ENCODE peak calls at places on chromosomes 16 and 17, in six cellular contexts. One of them, this sample, is unnamed.

GRCh38 chr17:44610871-44611270 is 45.4 kb upstream of the MEIOC start:
- DNase-seq in GM23248: peak
- DNase-seq in right cardiac atrium: no peak
- DNase-seq in spleen: no peak
- DNase-seq in HCT116: no peak
- DNase-seq in GM12865: no peak
- DNase-seq in this sample: no peak

GRCh38 chr16:56792960-56793359 is 63.0 kb downstream of the NUP93 start:
- DNase-seq in GM12865: no peak
- DNase-seq in right cardiac atrium: no peak
- DNase-seq in HCT116: no peak
- DNase-seq in GM23248: no peak
- DNase-seq in spleen: no peak
- DNase-seq in this sample: no peak

GRCh38 chr17:78359936-78360370 is at the start of gene SOCS3:
- DNase-seq in right cardiac atrium: peak
- DNase-seq in HCT116: peak
- DNase-seq in GM23248: peak
- DNase-seq in spleen: peak
- DNase-seq in GM12865: peak
- DNase-seq in this sample: peak

GRCh38 chr17:76529643-76530488 is 7.6 kb downstream of the CYGB start:
- DNase-seq in GM23248: peak
- DNase-seq in HCT116: no peak
- DNase-seq in GM12865: no peak
- DNase-seq in spleen: peak
- DNase-seq in right cardiac atrium: peak
- DNase-seq in this sample: no peak

GRCh38 chr16:9681556-9681955 is 500.7 kb downstream of the GRIN2A start:
- DNase-seq in HCT116: no peak
- DNase-seq in spleen: no peak
- DNase-seq in GM23248: no peak
- DNase-seq in right cardiac atrium: no peak
- DNase-seq in GM12865: no peak
- DNase-seq in this sample: no peak

GRCh38 chr17:28473542-28473941 is at the start of gene SLC13A2:
- DNase-seq in spleen: no peak
- DNase-seq in right cardiac atrium: no peak
- DNase-seq in GM23248: no peak
- DNase-seq in GM12865: no peak
- DNase-seq in HCT116: no peak
- DNase-seq in this sample: no peak

GRCh38 chr16:84803146-84803545 is 16.6 kb upstream of the CRISPLD2 start:
- DNase-seq in spleen: peak
- DNase-seq in GM12865: no peak
- DNase-seq in HCT116: no peak
- DNase-seq in GM23248: no peak
- DNase-seq in right cardiac atrium: no peak
- DNase-seq in this sample: no peak

GRCh38 chr17:3986939-3987335 is 22.7 kb upstream of the ATP2A3 start:
- DNase-seq in right cardiac atrium: no peak
- DNase-seq in spleen: peak
- DNase-seq in GM12865: no peak
- DNase-seq in GM23248: no peak
- DNase-seq in HCT116: no peak
- DNase-seq in this sample: no peak

GRCh38 chr16:26736084-26736483 is 330.6 kb upstream of the C16orf82 start:
- DNase-seq in spleen: no peak
- DNase-seq in GM23248: no peak
- DNase-seq in HCT116: no peak
- DNase-seq in GM12865: no peak
- DNase-seq in right cardiac atrium: no peak
- DNase-seq in this sample: no peak

GRCh38 chr16:60731329-60731728 is 1304.9 kb downstream of the CDH8 start:
- DNase-seq in right cardiac atrium: no peak
- DNase-seq in HCT116: no peak
- DNase-seq in GM12865: no peak
- DNase-seq in GM23248: no peak
- DNase-seq in spleen: no peak
- DNase-seq in this sample: no peak

GRCh38 chr17:64627797-64628196 is 34.3 kb downstream of the SMURF2 start:
- DNase-seq in GM12865: no peak
- DNase-seq in right cardiac atrium: no peak
- DNase-seq in GM23248: no peak
- DNase-seq in spleen: no peak
- DNase-seq in HCT116: no peak
- DNase-seq in this sample: no peak

GRCh38 chr17:67980456-67980855 is 15.8 kb downstream of the C17orf58 start:
- DNase-seq in right cardiac atrium: no peak
- DNase-seq in spleen: no peak
- DNase-seq in GM23248: no peak
- DNase-seq in HCT116: no peak
- DNase-seq in GM12865: no peak
- DNase-seq in this sample: no peak

GRCh38 chr17:67818110-67819002 is 6.9 kb upstream of the BPTF start:
- DNase-seq in GM23248: no peak
- DNase-seq in right cardiac atrium: no peak
- DNase-seq in HCT116: no peak
- DNase-seq in spleen: peak
- DNase-seq in GM12865: peak
- DNase-seq in this sample: no peak

GRCh38 chr17:45307290-45308015 is 9.4 kb downstream of the MAP3K14 start:
- DNase-seq in right cardiac atrium: no peak
- DNase-seq in GM23248: peak
- DNase-seq in HCT116: no peak
- DNase-seq in spleen: peak
- DNase-seq in GM12865: peak
- DNase-seq in this sample: no peak

GRCh38 chr17:15377608-15378007 is 36.2 kb upstream of the TEKT3 start:
- DNase-seq in GM12865: no peak
- DNase-seq in GM23248: peak
- DNase-seq in spleen: no peak
- DNase-seq in right cardiac atrium: no peak
- DNase-seq in HCT116: peak
- DNase-seq in this sample: no peak

GRCh38 chr17:77352996-77353395 is 212.2 kb downstream of the SEC14L1 start:
- DNase-seq in GM23248: no peak
- DNase-seq in spleen: no peak
- DNase-seq in HCT116: no peak
- DNase-seq in GM12865: no peak
- DNase-seq in right cardiac atrium: no peak
- DNase-seq in this sample: no peak

GRCh38 chr17:20920813-20921199 is 122.0 kb downstream of the USP22 start:
- DNase-seq in HCT116: no peak
- DNase-seq in right cardiac atrium: no peak
- DNase-seq in GM23248: peak
- DNase-seq in GM12865: no peak
- DNase-seq in spleen: no peak
- DNase-seq in this sample: peak

GRCh38 chr17:66511125-66511524 is 208.7 kb downstream of the PRKCA start:
- DNase-seq in right cardiac atrium: no peak
- DNase-seq in GM12865: no peak
- DNase-seq in GM23248: no peak
- DNase-seq in HCT116: no peak
- DNase-seq in spleen: no peak
- DNase-seq in this sample: no peak

GRCh38 chr16:74874912-74875311 is 100.3 kb upstream of the FA2H start:
- DNase-seq in HCT116: no peak
- DNase-seq in GM23248: no peak
- DNase-seq in right cardiac atrium: no peak
- DNase-seq in GM12865: no peak
- DNase-seq in spleen: no peak
- DNase-seq in this sample: no peak

GRCh38 chr17:71986886-71987285 is 133.9 kb upstream of the SOX9 start:
- DNase-seq in HCT116: no peak
- DNase-seq in GM23248: no peak
- DNase-seq in GM12865: no peak
- DNase-seq in spleen: no peak
- DNase-seq in right cardiac atrium: no peak
- DNase-seq in this sample: no peak

DNA sequence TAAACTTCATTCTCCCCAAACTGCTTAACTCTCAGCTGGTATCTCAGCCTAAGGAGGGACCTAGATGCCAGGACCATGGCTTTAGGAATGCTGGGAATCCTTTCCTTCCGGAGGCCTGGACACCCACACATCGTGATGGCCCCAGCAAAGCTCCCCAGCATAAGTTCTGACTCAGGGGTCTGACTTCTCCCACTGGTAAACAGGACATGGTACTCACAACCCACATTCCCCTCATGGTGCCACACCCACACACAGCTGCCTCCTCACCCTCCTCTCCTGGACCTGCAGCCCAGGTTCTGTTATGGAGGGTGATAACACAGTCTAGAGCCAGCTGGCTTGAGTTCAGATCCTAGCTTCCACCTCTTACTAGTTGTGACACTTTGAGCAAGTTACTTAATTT is 710 bp upstream of the RNF227 start:
- DNase-seq in GM23248: peak
- DNase-seq in HCT116: no peak
- DNase-seq in GM12865: no peak
- DNase-seq in spleen: no peak
- DNase-seq in right cardiac atrium: no peak
- DNase-seq in this sample: no peak
- H3K4me3 ChIP-seq in GM23248: peak
- H3K4me3 ChIP-seq in HCT116: no peak
- H3K4me3 ChIP-seq in GM12865: no peak
- H3K4me3 ChIP-seq in spleen: no peak
- H3K4me3 ChIP-seq in right cardiac atrium: no peak
- H3K4me3 ChIP-seq in this sample: no peak

DNA sequence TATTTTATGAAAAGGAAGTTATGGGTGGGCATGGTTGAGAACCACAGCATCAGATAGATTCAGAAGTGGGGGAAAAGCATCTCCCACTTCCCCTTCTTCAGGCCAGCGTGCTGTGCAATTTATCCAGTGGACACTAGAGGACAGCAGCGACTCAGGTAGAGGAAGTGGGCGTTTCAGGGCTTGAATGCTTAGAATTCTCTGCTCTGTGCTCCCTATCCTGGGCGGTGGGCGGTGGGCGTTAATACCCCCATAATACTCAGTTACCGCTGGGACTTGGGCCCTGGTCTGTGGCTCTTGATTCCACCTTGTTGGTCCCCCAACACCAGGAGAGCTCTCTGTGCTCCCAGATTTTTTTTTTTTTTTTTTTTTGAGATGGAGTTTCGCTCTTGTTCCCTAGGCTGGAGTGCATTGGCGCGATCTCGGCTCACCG is 3.7 kb upstream of the LYZL6 start:
- DNase-seq in GM12865: peak
- DNase-seq in spleen: no peak
- DNase-seq in GM23248: peak
- DNase-seq in HCT116: peak
- DNase-seq in right cardiac atrium: peak
- DNase-seq in this sample: peak
- H3K4me3 ChIP-seq in GM12865: no peak
- H3K4me3 ChIP-seq in spleen: no peak
- H3K4me3 ChIP-seq in GM23248: no peak
- H3K4me3 ChIP-seq in HCT116: peak
- H3K4me3 ChIP-seq in right cardiac atrium: no peak
- H3K4me3 ChIP-seq in this sample: no peak

GRCh38 chr17:62719586-62719985 is 88.5 kb downstream of the MARCHF10 start:
- DNase-seq in HCT116: no peak
- DNase-seq in spleen: no peak
- DNase-seq in GM12865: no peak
- DNase-seq in right cardiac atrium: no peak
- DNase-seq in GM23248: no peak
- DNase-seq in this sample: no peak

GRCh38 chr17:62717589-62718342 is 90.3 kb downstream of the MRC2 start:
- DNase-seq in GM23248: no peak
- DNase-seq in HCT116: no peak
- DNase-seq in spleen: peak
- DNase-seq in GM12865: no peak
- DNase-seq in right cardiac atrium: no peak
- DNase-seq in this sample: no peak

GRCh38 chr17:62718420-62718819 is 89.7 kb downstream of the MARCHF10 start:
- DNase-seq in GM23248: peak
- DNase-seq in right cardiac atrium: no peak
- DNase-seq in GM12865: no peak
- DNase-seq in spleen: no peak
- DNase-seq in HCT116: no peak
- DNase-seq in this sample: no peak

GRCh38 chr17:62722625-62723024 is 85.5 kb downstream of the MARCHF10 start:
- DNase-seq in HCT116: no peak
- DNase-seq in GM23248: no peak
- DNase-seq in right cardiac atrium: no peak
- DNase-seq in spleen: no peak
- DNase-seq in GM12865: no peak
- DNase-seq in this sample: no peak

DNA sequence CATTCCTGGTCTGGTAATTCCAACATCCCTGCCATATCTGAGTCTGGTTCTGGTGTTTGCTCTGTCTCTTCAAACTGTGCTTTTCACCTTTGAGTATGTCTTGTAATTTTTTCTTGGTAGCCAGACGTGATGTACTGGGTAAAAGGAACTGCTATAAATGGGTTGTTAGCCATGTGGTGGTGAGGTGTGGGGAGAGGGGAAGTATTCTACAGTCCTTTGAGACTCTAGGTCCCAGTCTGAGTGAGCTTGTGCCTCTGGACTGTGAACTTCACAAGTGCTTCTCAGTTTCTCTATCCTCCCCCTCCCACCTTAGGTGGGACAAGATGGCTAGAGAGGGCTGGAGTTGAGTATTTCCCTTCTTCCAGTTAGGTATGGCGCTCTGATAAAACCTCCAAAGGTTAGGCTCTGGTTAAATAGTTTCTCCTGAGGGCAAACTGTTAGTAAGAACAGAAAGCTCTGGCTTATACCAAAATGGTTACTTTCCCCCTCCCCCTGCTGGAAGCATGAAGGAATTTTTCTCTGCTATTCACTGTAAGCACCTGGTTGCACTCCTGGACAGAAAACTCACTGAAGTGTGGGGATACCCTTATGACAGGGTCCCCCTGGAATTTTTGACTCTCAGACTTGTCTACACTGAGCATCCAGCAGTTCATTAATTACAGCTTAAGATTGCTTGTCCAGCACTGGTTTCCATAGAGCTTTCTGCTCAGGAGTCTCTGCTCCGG is 87.8 kb downstream of the MARCHF10 start:
- DNase-seq in spleen: no peak
- DNase-seq in right cardiac atrium: no peak
- DNase-seq in GM12865: peak
- DNase-seq in HCT116: no peak
- DNase-seq in GM23248: no peak
- DNase-seq in this sample: peak
- H3K4me3 ChIP-seq in spleen: no peak
- H3K4me3 ChIP-seq in right cardiac atrium: no peak
- H3K4me3 ChIP-seq in GM12865: no peak
- H3K4me3 ChIP-seq in HCT116: no peak
- H3K4me3 ChIP-seq in GM23248: no peak
- H3K4me3 ChIP-seq in this sample: no peak

GRCh38 chr17:12998461-12998860 is 19.4 kb downstream of the ELAC2 start:
- DNase-seq in spleen: no peak
- DNase-seq in HCT116: no peak
- DNase-seq in right cardiac atrium: no peak
- DNase-seq in GM12865: no peak
- DNase-seq in GM23248: no peak
- DNase-seq in this sample: no peak
- H3K4me3 ChIP-seq in spleen: no peak
- H3K4me3 ChIP-seq in HCT116: no peak
- H3K4me3 ChIP-seq in right cardiac atrium: no peak
- H3K4me3 ChIP-seq in GM12865: no peak
- H3K4me3 ChIP-seq in GM23248: no peak
- H3K4me3 ChIP-seq in this sample: no peak

This sample was measured in mesendoderm.